ENCODE peak calls at places on chromosomes 11 and 22, in seven cellular contexts. One of them, this sample, is unnamed.

GRCh38 chr11:121722431-121723256 is 269.9 kb upstream of the SORL1-AS1 start:
- DNase-seq in HEK293T: no peak
- DNase-seq in M059J: peak; percentile 70
- DNase-seq in mammary epithelial cell: peak; percentile 22
- DNase-seq in RWPE1: peak; percentile 5
- DNase-seq in osteocyte: peak; percentile 87
- DNase-seq in foreskin keratinocyte: no peak
- DNase-seq in this sample: no peak

GRCh38 chr11:122922893-122923292 is 40.3 kb downstream of the JHY start:
- DNase-seq in RWPE1: no peak
- DNase-seq in M059J: no peak
- DNase-seq in HEK293T: no peak
- DNase-seq in foreskin keratinocyte: no peak
- DNase-seq in mammary epithelial cell: no peak
- DNase-seq in osteocyte: no peak
- DNase-seq in this sample: no peak

GRCh38 chr11:72696866-72697428 is 22.7 kb upstream of the PDE2A start:
- DNase-seq in foreskin keratinocyte: no peak
- DNase-seq in mammary epithelial cell: no peak
- DNase-seq in HEK293T: no peak
- DNase-seq in M059J: no peak
- DNase-seq in RWPE1: no peak
- DNase-seq in osteocyte: no peak
- DNase-seq in this sample: no peak

GRCh38 chr11:12602421-12602820 is 71.8 kb upstream of the TEAD1 start:
- DNase-seq in foreskin keratinocyte: no peak
- DNase-seq in RWPE1: no peak
- DNase-seq in osteocyte: no peak
- DNase-seq in mammary epithelial cell: no peak
- DNase-seq in HEK293T: no peak
- DNase-seq in M059J: peak; percentile 88
- DNase-seq in this sample: no peak

GRCh38 chr22:17257578-17257977 is 38.3 kb upstream of the ADA2 start:
- DNase-seq in foreskin keratinocyte: no peak
- DNase-seq in RWPE1: no peak
- DNase-seq in M059J: no peak
- DNase-seq in HEK293T: no peak
- DNase-seq in mammary epithelial cell: no peak
- DNase-seq in osteocyte: no peak
- DNase-seq in this sample: no peak

GRCh38 chr22:22902247-22902962 is 14.8 kb downstream of the IGLL5 start:
- DNase-seq in RWPE1: no peak
- DNase-seq in M059J: no peak
- DNase-seq in HEK293T: no peak
- DNase-seq in foreskin keratinocyte: no peak
- DNase-seq in osteocyte: no peak
- DNase-seq in mammary epithelial cell: no peak
- DNase-seq in this sample: peak; percentile 57

GRCh38 chr22:26431151-26431995 is 2.3 kb downstream of the ASPHD2 start:
- DNase-seq in osteocyte: no peak
- DNase-seq in M059J: peak; percentile 16
- DNase-seq in HEK293T: no peak
- DNase-seq in RWPE1: no peak
- DNase-seq in mammary epithelial cell: no peak
- DNase-seq in foreskin keratinocyte: no peak
- DNase-seq in this sample: peak; percentile 26

GRCh38 chr11:33692013-33692504 is 8.6 kb downstream of the C11orf91 start:
- DNase-seq in RWPE1: peak; percentile 75
- DNase-seq in foreskin keratinocyte: peak; percentile 95
- DNase-seq in osteocyte: no peak
- DNase-seq in HEK293T: no peak
- DNase-seq in M059J: peak; percentile 99
- DNase-seq in mammary epithelial cell: peak; percentile 96
- DNase-seq in this sample: no peak

GRCh38 chr11:2672553-2673249 is 27.1 kb downstream of the KCNQ1OT1 start:
- DNase-seq in foreskin keratinocyte: no peak
- DNase-seq in osteocyte: peak; percentile 67
- DNase-seq in RWPE1: no peak
- DNase-seq in HEK293T: no peak
- DNase-seq in M059J: no peak
- DNase-seq in mammary epithelial cell: no peak
- DNase-seq in this sample: no peak

GRCh38 chr11:120773501-120774031 is 250.3 kb upstream of the TBCEL start:
- DNase-seq in foreskin keratinocyte: no peak
- DNase-seq in mammary epithelial cell: no peak
- DNase-seq in M059J: peak; percentile 46
- DNase-seq in osteocyte: peak; percentile 30
- DNase-seq in RWPE1: no peak
- DNase-seq in HEK293T: no peak
- DNase-seq in this sample: peak; percentile 89